ENCODE peak calls at places on chromosomes 1 and 21, in six cellular contexts. P is A549, U is HepG2, H is SK-N-SH, A is GM12878, I is K562. J is an unnamed sample.
A peak's percentile ranks its signal among the peaks of the same experiment; 100 is the strongest.

GRCh38 chr1:27604579-27605299 is 795 bp upstream of the AHDC1 start:
- DNase-seq in P (no peak), I (no peak), U (no peak), A (no peak), H (no peak), J (no peak)

GRCh38 chr1:192810253-192810880 is 1.5 kb downstream of the RGS2 start:
- DNase-seq in I (no peak), H (no peak), P (no peak), U (no peak), A (no peak), J (no peak)

GRCh38 chr1:236259043-236259442 is 22.7 kb downstream of the ERO1B start:
- DNase-seq in P (no peak), U (no peak), I (no peak), H (no peak), A (no peak), J (no peak)

GRCh38 chr21:31347435-31348032 is 3.5 kb upstream of the TIAM1 start:
- DNase-seq in I (peak; percentile 22), H (peak; percentile 56), U (peak; percentile 38), P (peak; percentile 19), A (no peak), J (no peak)

GRCh38 chr1:43531453-43531905 is 796 bp downstream of the PTPRF start:
- DNase-seq in H (peak; percentile 89), U (no peak), I (peak; percentile 85), P (peak; percentile 37), A (no peak), J (no peak)

GRCh38 chr1:207763091-207763490 is 11.2 kb downstream of the CD46 start:
- DNase-seq in H (no peak), P (no peak), A (no peak), I (no peak), U (no peak), J (no peak)

GRCh38 chr1:46184920-46185658 is 8.8 kb upstream of the P3R3URF start:
- DNase-seq in I (peak; percentile 45), P (no peak), A (no peak), H (no peak), U (no peak), J (no peak)

GRCh38 chr1:219965285-219965684 is 36.9 kb upstream of the SLC30A10 start:
- DNase-seq in H (no peak), P (no peak), I (no peak), A (no peak), U (no peak), J (no peak)

GRCh38 chr1:147598631-147599361 is 57.5 kb downstream of the BCL9 start:
- DNase-seq in P (peak; percentile 8), A (no peak), I (no peak), U (no peak), H (peak; percentile 67), J (peak; percentile 79)

GRCh38 chr1:170240409-170240808 is 94.7 kb downstream of the NTMT2 start:
- DNase-seq in U (no peak), I (no peak), A (peak; percentile 32), H (no peak), P (no peak), J (no peak)

GRCh38 chr1:170881268-170882265 is 53.8 kb upstream of the MROH9 start:
- DNase-seq in A (peak; percentile 23), U (no peak), P (no peak), I (no peak), H (no peak), J (no peak)

GRCh38 chr1:38235705-38236104 is 189.1 kb upstream of the POU3F1 start:
- DNase-seq in H (no peak), I (no peak), P (no peak), A (no peak), U (no peak), J (no peak)

GRCh38 chr1:58358311-58358710 is 188.2 kb downstream of the OMA1 start:
- DNase-seq in U (peak; percentile 12), H (no peak), A (no peak), I (no peak), P (peak; percentile 7), J (no peak)

GRCh38 chr1:58249729-58250586 is 296.6 kb downstream of the OMA1 start:
- DNase-seq in I (no peak), A (no peak), U (peak; percentile 20), P (no peak), H (peak; percentile 84), J (peak; percentile 47)

GRCh38 chr1:6911974-6912373 is 126.7 kb downstream of the CAMTA1 start:
- DNase-seq in I (no peak), P (no peak), A (no peak), H (no peak), U (no peak), J (no peak)

GRCh38 chr1:39154553-39155361 is 49.7 kb upstream of the MACF1 start:
- DNase-seq in P (no peak), A (no peak), U (peak; percentile 57), I (no peak), H (no peak), J (no peak)

GRCh38 chr1:57485643-57486042 is 61.8 kb upstream of the DAB1 start:
- DNase-seq in I (no peak), A (no peak), U (no peak), H (no peak), P (no peak), J (no peak)

GRCh38 chr1:64823691-64824476 is 79.0 kb downstream of the RAVER2 start:
- DNase-seq in I (peak; percentile 47), P (peak; percentile 30), H (peak; percentile 64), A (peak; percentile 11), U (peak; percentile 69), J (no peak)

DNA sequence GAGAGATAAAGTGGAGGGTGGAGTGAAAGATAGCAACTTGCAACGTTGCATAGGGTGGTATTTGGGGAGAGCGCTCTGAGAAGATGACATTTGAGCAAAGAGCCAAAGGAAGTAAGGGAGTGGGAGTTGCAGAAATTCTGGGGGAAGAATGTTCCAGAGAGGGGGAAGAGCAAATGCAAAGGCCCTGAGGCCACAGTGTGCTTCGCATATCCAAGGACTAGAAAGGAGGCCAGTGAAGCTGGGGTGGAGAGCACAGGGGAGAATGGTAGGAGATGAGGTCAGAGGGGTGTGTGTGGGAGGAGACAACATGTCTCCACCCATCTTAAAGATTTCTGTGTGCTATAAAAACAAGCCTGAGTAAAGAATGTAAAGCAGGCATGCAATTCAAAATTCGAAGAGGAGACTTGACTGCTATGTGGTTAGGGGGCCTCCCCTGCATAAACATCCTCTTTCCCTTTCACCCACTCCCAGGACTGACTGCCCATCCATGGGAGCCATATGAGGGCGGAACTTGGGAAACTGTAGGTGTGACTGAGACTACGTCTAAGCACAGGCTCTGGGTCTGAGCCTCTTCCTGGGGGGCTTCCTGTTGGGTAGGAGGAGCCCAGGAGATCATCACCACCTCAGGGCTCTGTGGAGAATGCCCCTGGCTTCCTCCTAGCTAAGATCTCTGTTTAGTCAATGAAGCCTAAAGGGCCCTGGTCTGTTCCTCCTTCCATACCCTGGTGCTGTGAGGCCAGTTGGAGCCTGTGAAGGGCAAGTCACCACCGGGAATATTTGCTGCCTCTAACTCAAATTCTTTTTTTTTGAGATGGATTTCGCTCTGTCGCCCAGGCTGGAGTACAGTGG is 2.9 kb upstream of the CLIC4 start:
- DNase-seq in U (peak; percentile 39), H (no peak), A (no peak), I (peak; percentile 36), P (no peak), J (peak; percentile 47)
- TF ChIP-seq CHD2 in U (no peak), H (no peak), A (peak; percentile 10), I (no peak), P (no peak), J (no peak)

DNA sequence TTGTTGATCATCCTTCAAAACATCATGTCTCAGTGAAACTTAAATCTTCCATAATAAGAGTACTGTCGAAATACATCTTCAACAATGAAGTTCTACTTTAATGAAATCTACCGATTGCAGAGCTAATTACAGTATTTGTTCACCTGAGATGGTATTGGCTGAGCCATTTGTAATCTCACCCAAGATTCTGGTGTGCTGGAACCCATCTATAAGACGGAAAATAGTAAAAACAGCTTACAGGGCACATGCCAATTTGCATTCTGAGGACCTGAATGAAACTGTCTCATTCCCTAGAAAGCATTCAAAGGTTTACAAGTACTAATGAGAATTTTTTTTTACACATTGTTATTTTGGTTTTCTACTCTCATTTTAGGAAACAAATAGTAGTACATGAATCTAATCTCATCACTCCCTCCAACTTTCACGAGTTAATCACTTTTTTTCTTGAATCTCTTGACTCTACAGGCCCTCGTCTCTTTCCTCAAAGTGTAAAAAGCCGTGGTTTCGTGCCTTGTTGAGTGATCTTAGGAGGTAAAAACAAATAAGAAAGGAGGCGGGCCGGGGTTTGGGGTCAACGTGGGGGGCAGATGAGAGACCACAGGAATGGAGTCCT is 1.0 kb downstream of the CHML start:
- DNase-seq in P (no peak), I (no peak), U (no peak), A (no peak), H (no peak), J (no peak)
- TF ChIP-seq CHD2 in P (no peak), I (no peak), U (no peak), A (no peak), H (no peak), J (no peak)

GRCh38 chr21:35868005-35868868 is 192.1 kb downstream of the SETD4 start:
- DNase-seq in H (no peak), I (peak; percentile 16), A (no peak), U (no peak), P (no peak), J (no peak)
- TF ChIP-seq CHD2 in H (no peak), I (no peak), A (no peak), U (no peak), P (no peak), J (no peak)

GRCh38 chr1:156813750-156814570 is 2.7 kb downstream of the SH2D2A start:
- DNase-seq in I (peak; percentile 95), A (no peak), P (peak; percentile 73), H (no peak), U (peak; percentile 35), J (peak; percentile 68)

GRCh38 chr1:156815307-156815826 is 1.3 kb downstream of the SH2D2A start:
- DNase-seq in P (peak; percentile 27), I (peak; percentile 50), A (no peak), U (no peak), H (peak; percentile 85), J (no peak)

GRCh38 chr1:156814571-156815260 is 1.9 kb downstream of the SH2D2A start:
- DNase-seq in P (no peak), U (no peak), I (no peak), H (no peak), A (no peak), J (no peak)

GRCh38 chr1:156815851-156816536 is 654 bp downstream of the SH2D2A start:
- DNase-seq in I (no peak), H (no peak), U (no peak), A (no peak), P (no peak), J (no peak)

DNA sequence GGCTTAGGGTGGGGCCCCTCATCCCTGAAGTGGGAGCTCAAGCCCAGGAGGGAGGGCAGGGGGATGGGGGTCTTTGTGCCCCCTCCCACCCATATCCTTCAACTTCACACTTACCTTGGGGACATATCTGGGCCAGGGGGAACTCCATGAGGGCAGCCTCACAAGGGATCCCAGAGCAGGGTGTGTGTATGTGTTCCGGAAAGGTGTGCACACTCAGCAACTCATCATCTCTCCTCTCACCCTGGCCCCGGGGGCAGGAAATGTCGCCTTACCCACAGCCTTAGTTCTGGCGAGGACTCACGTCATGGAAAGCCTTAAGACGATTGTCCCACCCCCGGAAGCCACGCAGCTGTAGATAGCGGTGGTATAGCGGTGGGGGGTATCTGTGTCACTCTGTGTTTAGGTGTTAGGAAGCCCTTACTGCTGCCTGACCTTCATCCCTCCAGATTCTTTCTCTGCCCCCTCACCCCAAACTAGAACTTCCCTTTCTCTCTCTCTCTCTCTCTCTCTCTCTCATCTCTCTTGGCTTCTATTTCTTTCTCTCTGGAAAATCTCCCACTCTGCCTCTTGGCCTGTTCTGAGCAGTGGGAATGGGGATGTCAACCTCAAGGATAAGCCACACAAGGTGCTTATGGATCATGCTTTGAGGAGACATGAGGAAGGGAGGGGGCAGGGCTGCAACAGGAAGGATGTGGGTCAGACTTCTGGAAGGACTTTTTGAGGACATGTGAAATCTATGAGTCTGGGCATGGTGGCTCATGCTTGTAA is at the start of gene SH2D2A:
- DNase-seq in P (no peak), H (no peak), U (no peak), I (peak; percentile 78), A (peak; percentile 71), J (no peak)
- TF ChIP-seq CHD2 in P (no peak), H (no peak), U (no peak), I (no peak), A (no peak), J (no peak)